ENCODE peak calls at places on chromosomes 5 and 9, in ten cellular contexts. One of them, this sample, is unnamed.

GRCh38 chr5:93421987-93422391 is 159.0 kb downstream of the NR2F1-AS1 start:
- DNase-seq in A673: no peak
- DNase-seq in heart right ventricle: no peak
- DNase-seq in IMR-90: no peak
- DNase-seq in GM12878: no peak
- DNase-seq in thoracic aorta: no peak
- DNase-seq in CD4-positive, alpha-beta memory T cell: no peak
- DNase-seq in left ventricle myocardium inferior: no peak
- DNase-seq in body of pancreas: no peak
- DNase-seq in pancreas: no peak
- DNase-seq in this sample: no peak

GRCh38 chr9:71384343-71384742 is 262.9 kb upstream of the TRPM3 start:
- DNase-seq in GM12878: no peak
- DNase-seq in thoracic aorta: no peak
- DNase-seq in body of pancreas: no peak
- DNase-seq in left ventricle myocardium inferior: no peak
- DNase-seq in pancreas: no peak
- DNase-seq in heart right ventricle: no peak
- DNase-seq in IMR-90: no peak
- DNase-seq in CD4-positive, alpha-beta memory T cell: no peak
- DNase-seq in A673: no peak
- DNase-seq in this sample: no peak

GRCh38 chr5:136424835-136425694 is 59.7 kb upstream of the TRPC7 start:
- DNase-seq in A673: peak; percentile 81
- DNase-seq in pancreas: peak; percentile 76
- DNase-seq in body of pancreas: peak; percentile 85
- DNase-seq in CD4-positive, alpha-beta memory T cell: peak; percentile 2
- DNase-seq in heart right ventricle: peak; percentile 66
- DNase-seq in IMR-90: peak; percentile 33
- DNase-seq in thoracic aorta: no peak
- DNase-seq in GM12878: no peak
- DNase-seq in left ventricle myocardium inferior: peak; percentile 61
- DNase-seq in this sample: peak; percentile 89

GRCh38 chr5:82276800-82277612 is 1.1 kb downstream of the RPS23 start:
- DNase-seq in heart right ventricle: no peak
- DNase-seq in thoracic aorta: no peak
- DNase-seq in CD4-positive, alpha-beta memory T cell: no peak
- DNase-seq in A673: no peak
- DNase-seq in IMR-90: no peak
- DNase-seq in left ventricle myocardium inferior: no peak
- DNase-seq in pancreas: no peak
- DNase-seq in GM12878: no peak
- DNase-seq in body of pancreas: no peak
- DNase-seq in this sample: no peak

GRCh38 chr9:734831-735511 is 106.5 kb upstream of the DMRT1 start:
- DNase-seq in A673: no peak
- DNase-seq in pancreas: no peak
- DNase-seq in left ventricle myocardium inferior: no peak
- DNase-seq in CD4-positive, alpha-beta memory T cell: no peak
- DNase-seq in heart right ventricle: no peak
- DNase-seq in GM12878: no peak
- DNase-seq in body of pancreas: no peak
- DNase-seq in IMR-90: peak; percentile 97
- DNase-seq in thoracic aorta: no peak
- DNase-seq in this sample: no peak

GRCh38 chr9:132235894-132236661 is 74.2 kb downstream of the NTNG2 start:
- DNase-seq in body of pancreas: peak; percentile 89
- DNase-seq in left ventricle myocardium inferior: peak; percentile 75
- DNase-seq in IMR-90: peak; percentile 56
- DNase-seq in pancreas: peak; percentile 86
- DNase-seq in thoracic aorta: no peak
- DNase-seq in CD4-positive, alpha-beta memory T cell: peak; percentile 72
- DNase-seq in heart right ventricle: peak; percentile 76
- DNase-seq in A673: peak; percentile 79
- DNase-seq in GM12878: no peak
- DNase-seq in this sample: peak; percentile 85

GRCh38 chr5:2757563-2758311 is 6.3 kb upstream of the IRX2 start:
- DNase-seq in body of pancreas: no peak
- DNase-seq in pancreas: no peak
- DNase-seq in CD4-positive, alpha-beta memory T cell: no peak
- DNase-seq in left ventricle myocardium inferior: no peak
- DNase-seq in thoracic aorta: no peak
- DNase-seq in IMR-90: peak; percentile 22
- DNase-seq in heart right ventricle: no peak
- DNase-seq in GM12878: no peak
- DNase-seq in A673: no peak
- DNase-seq in this sample: no peak

GRCh38 chr5:168198359-168198758 is 93.1 kb upstream of the WWC1 start:
- DNase-seq in body of pancreas: no peak
- DNase-seq in thoracic aorta: no peak
- DNase-seq in pancreas: no peak
- DNase-seq in IMR-90: no peak
- DNase-seq in left ventricle myocardium inferior: no peak
- DNase-seq in CD4-positive, alpha-beta memory T cell: no peak
- DNase-seq in GM12878: no peak
- DNase-seq in heart right ventricle: no peak
- DNase-seq in A673: no peak
- DNase-seq in this sample: no peak

GRCh38 chr5:112892776-112893175 is 29.3 kb downstream of the REEP5 start:
- DNase-seq in left ventricle myocardium inferior: no peak
- DNase-seq in body of pancreas: no peak
- DNase-seq in thoracic aorta: no peak
- DNase-seq in GM12878: no peak
- DNase-seq in pancreas: no peak
- DNase-seq in A673: no peak
- DNase-seq in CD4-positive, alpha-beta memory T cell: no peak
- DNase-seq in IMR-90: no peak
- DNase-seq in heart right ventricle: no peak
- DNase-seq in this sample: no peak

GRCh38 chr9:81902191-81902590 is 26.0 kb upstream of the SPATA31D4 start:
- DNase-seq in CD4-positive, alpha-beta memory T cell: no peak
- DNase-seq in IMR-90: peak; percentile 52
- DNase-seq in A673: no peak
- DNase-seq in left ventricle myocardium inferior: no peak
- DNase-seq in body of pancreas: no peak
- DNase-seq in GM12878: no peak
- DNase-seq in pancreas: no peak
- DNase-seq in thoracic aorta: no peak
- DNase-seq in heart right ventricle: no peak
- DNase-seq in this sample: no peak

GRCh38 chr5:176779537-176779936 is 30.8 kb upstream of the UNC5A start:
- DNase-seq in left ventricle myocardium inferior: no peak
- DNase-seq in pancreas: no peak
- DNase-seq in CD4-positive, alpha-beta memory T cell: no peak
- DNase-seq in GM12878: no peak
- DNase-seq in heart right ventricle: no peak
- DNase-seq in IMR-90: no peak
- DNase-seq in thoracic aorta: no peak
- DNase-seq in A673: no peak
- DNase-seq in body of pancreas: no peak
- DNase-seq in this sample: no peak

GRCh38 chr5:1445313-1445894 is at the start of gene SLC6A3:
- DNase-seq in GM12878: no peak
- DNase-seq in pancreas: no peak
- DNase-seq in thoracic aorta: no peak
- DNase-seq in left ventricle myocardium inferior: peak; percentile 29
- DNase-seq in A673: peak; percentile 14
- DNase-seq in body of pancreas: peak; percentile 33
- DNase-seq in CD4-positive, alpha-beta memory T cell: no peak
- DNase-seq in heart right ventricle: no peak
- DNase-seq in IMR-90: no peak
- DNase-seq in this sample: no peak
- H3K27me3 ChIP-seq in GM12878: peaks cover 8% of the 10 kb centered on the region
- H3K27me3 ChIP-seq in pancreas: peaks cover 3% of the 10 kb centered on the region
- H3K27me3 ChIP-seq in thoracic aorta: peaks cover 7% of the 10 kb centered on the region
- H3K27me3 ChIP-seq in left ventricle myocardium inferior: peaks cover 100% of the 10 kb centered on the region
- H3K27me3 ChIP-seq in A673: peaks cover 80% of the 10 kb centered on the region
- H3K27me3 ChIP-seq in body of pancreas: peaks cover 38% of the 10 kb centered on the region
- H3K27me3 ChIP-seq in CD4-positive, alpha-beta memory T cell: peaks cover 5% of the 10 kb centered on the region
- H3K27me3 ChIP-seq in heart right ventricle: peaks cover 77% of the 10 kb centered on the region
- H3K27me3 ChIP-seq in IMR-90: peaks cover 76% of the 10 kb centered on the region
- H3K27me3 ChIP-seq in this sample: no peaks in the 10 kb centered on the region

DNA sequence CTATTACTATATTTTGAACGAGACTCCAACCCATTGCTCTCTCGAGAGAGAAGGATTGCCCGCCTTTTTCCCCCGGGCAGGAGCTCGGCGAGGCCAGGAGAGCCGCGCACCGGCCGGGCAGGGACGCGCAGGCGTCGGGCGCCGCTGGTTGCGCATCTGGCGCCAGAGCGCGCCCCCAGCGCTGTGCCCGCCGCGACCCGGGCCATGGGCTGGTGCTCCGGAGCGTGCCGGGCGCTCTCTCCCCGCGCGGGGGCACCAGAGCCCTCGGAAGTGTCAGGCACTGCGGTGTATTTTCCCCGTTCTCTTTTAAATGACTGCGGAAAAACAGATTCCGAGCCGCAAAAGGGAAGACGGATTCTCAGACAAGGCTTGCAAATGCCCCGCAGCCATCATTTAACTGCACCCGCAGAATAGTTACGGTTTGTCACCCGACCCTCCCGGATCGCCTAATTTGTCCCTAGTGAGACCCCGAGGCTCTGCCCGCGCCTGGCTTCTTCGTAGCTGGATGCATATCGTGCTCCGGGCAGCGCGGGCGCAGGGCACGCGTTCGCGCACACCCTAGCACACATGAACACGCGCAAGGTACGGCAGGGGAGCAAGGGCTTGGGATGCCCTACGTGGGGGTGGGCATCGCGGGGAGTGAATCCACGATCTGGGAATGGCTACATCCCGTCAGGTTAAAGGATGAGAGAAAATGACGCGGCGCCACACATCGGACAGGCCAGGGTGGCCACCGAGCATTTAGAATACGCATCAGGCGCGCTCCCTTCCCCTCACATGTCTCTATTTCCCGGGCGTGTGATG is 1.1 kb upstream of the NTRK2 start:
- DNase-seq in left ventricle myocardium inferior: peak; percentile 65
- DNase-seq in GM12878: no peak
- DNase-seq in A673: peak; percentile 77
- DNase-seq in CD4-positive, alpha-beta memory T cell: no peak
- DNase-seq in body of pancreas: peak; percentile 79
- DNase-seq in thoracic aorta: no peak
- DNase-seq in pancreas: peak; percentile 76
- DNase-seq in heart right ventricle: peak; percentile 69
- DNase-seq in IMR-90: peak; percentile 19
- DNase-seq in this sample: peak; percentile 61
- H3K27me3 ChIP-seq in left ventricle myocardium inferior: peaks cover 69% of the 10 kb centered on the region
- H3K27me3 ChIP-seq in GM12878: peaks cover 5% of the 10 kb centered on the region
- H3K27me3 ChIP-seq in A673: peaks cover 76% of the 10 kb centered on the region
- H3K27me3 ChIP-seq in CD4-positive, alpha-beta memory T cell: peaks cover 4% of the 10 kb centered on the region
- H3K27me3 ChIP-seq in body of pancreas: no peaks in the 10 kb centered on the region
- H3K27me3 ChIP-seq in thoracic aorta: no peaks in the 10 kb centered on the region
- H3K27me3 ChIP-seq in pancreas: no peaks in the 10 kb centered on the region
- H3K27me3 ChIP-seq in heart right ventricle: peaks cover 29% of the 10 kb centered on the region
- H3K27me3 ChIP-seq in IMR-90: peaks cover 15% of the 10 kb centered on the region
- H3K27me3 ChIP-seq in this sample: no peaks in the 10 kb centered on the region

GRCh38 chr9:97969014-97969413 is 14.1 kb upstream of the ANP32B start:
- DNase-seq in GM12878: no peak
- DNase-seq in A673: no peak
- DNase-seq in CD4-positive, alpha-beta memory T cell: no peak
- DNase-seq in thoracic aorta: no peak
- DNase-seq in IMR-90: no peak
- DNase-seq in heart right ventricle: no peak
- DNase-seq in left ventricle myocardium inferior: no peak
- DNase-seq in pancreas: no peak
- DNase-seq in body of pancreas: no peak
- DNase-seq in this sample: no peak
- H3K27me3 ChIP-seq in GM12878: no peaks in the 10 kb centered on the region
- H3K27me3 ChIP-seq in A673: peaks cover 25% of the 10 kb centered on the region
- H3K27me3 ChIP-seq in CD4-positive, alpha-beta memory T cell: no peaks in the 10 kb centered on the region
- H3K27me3 ChIP-seq in thoracic aorta: no peaks in the 10 kb centered on the region
- H3K27me3 ChIP-seq in IMR-90: peaks cover 32% of the 10 kb centered on the region
- H3K27me3 ChIP-seq in heart right ventricle: peaks cover 11% of the 10 kb centered on the region
- H3K27me3 ChIP-seq in left ventricle myocardium inferior: peaks cover 16% of the 10 kb centered on the region
- H3K27me3 ChIP-seq in pancreas: no peaks in the 10 kb centered on the region
- H3K27me3 ChIP-seq in body of pancreas: no peaks in the 10 kb centered on the region
- H3K27me3 ChIP-seq in this sample: no peaks in the 10 kb centered on the region

GRCh38 chr9:133786936-133787748 is 49.0 kb upstream of the SARDH start:
- DNase-seq in CD4-positive, alpha-beta memory T cell: no peak
- DNase-seq in GM12878: no peak
- DNase-seq in thoracic aorta: no peak
- DNase-seq in left ventricle myocardium inferior: no peak
- DNase-seq in A673: no peak
- DNase-seq in pancreas: no peak
- DNase-seq in heart right ventricle: no peak
- DNase-seq in body of pancreas: no peak
- DNase-seq in IMR-90: no peak
- DNase-seq in this sample: no peak

GRCh38 chr9:133783331-133783731 is 45.2 kb upstream of the SARDH start:
- DNase-seq in pancreas: no peak
- DNase-seq in left ventricle myocardium inferior: no peak
- DNase-seq in A673: no peak
- DNase-seq in IMR-90: no peak
- DNase-seq in GM12878: no peak
- DNase-seq in CD4-positive, alpha-beta memory T cell: no peak
- DNase-seq in body of pancreas: no peak
- DNase-seq in heart right ventricle: no peak
- DNase-seq in thoracic aorta: no peak
- DNase-seq in this sample: no peak

GRCh38 chr9:133785753-133786370 is 47.7 kb upstream of the SARDH start:
- DNase-seq in GM12878: no peak
- DNase-seq in A673: no peak
- DNase-seq in IMR-90: no peak
- DNase-seq in pancreas: no peak
- DNase-seq in heart right ventricle: no peak
- DNase-seq in left ventricle myocardium inferior: no peak
- DNase-seq in body of pancreas: no peak
- DNase-seq in thoracic aorta: no peak
- DNase-seq in CD4-positive, alpha-beta memory T cell: no peak
- DNase-seq in this sample: no peak

GRCh38 chr9:133786371-133786753 is 48.2 kb upstream of the SARDH start:
- DNase-seq in GM12878: peak; percentile 43
- DNase-seq in CD4-positive, alpha-beta memory T cell: no peak
- DNase-seq in heart right ventricle: no peak
- DNase-seq in A673: no peak
- DNase-seq in pancreas: no peak
- DNase-seq in body of pancreas: no peak
- DNase-seq in thoracic aorta: no peak
- DNase-seq in left ventricle myocardium inferior: no peak
- DNase-seq in IMR-90: no peak
- DNase-seq in this sample: no peak

DNA sequence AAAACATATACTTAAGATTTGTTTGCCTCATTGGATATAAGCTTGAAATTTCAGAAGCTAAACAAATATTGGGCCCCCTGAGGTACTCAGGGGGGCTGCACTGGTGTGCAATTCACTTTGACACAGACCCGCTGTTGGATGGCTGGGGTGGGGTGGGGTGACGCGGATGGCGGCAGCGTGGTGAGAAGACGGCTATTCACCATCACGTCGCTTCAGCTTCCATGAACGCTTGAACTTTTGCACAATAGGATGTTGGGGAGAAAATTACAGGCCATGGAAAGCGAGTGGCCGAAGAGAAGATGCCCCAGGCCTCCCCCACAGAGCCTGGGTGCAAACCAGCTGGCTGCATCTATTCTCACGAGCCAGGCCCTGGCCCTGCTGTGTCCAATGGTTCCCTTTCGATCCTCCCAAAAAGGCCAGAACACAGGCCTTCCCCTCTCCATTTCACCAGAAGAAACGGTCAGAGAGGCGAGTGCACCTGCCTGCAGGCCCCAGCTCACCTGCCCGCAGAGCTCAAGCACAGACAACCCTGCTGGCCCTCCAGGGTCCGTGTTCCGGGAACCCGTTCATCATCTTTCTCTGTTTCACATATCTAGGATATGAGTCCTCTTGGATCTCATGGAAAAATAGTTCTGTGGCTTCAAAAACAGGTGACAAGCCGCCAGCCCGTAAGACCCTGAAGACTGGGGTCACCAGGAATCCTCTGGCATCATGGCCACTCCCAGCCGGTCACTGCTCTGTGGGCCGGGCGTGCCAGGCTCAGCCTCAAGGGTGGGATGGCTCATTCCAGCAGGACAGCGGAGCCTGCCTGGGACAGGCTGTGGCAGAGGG is 46.8 kb upstream of the SARDH start:
- DNase-seq in IMR-90: no peak
- DNase-seq in body of pancreas: no peak
- DNase-seq in pancreas: no peak
- DNase-seq in left ventricle myocardium inferior: no peak
- DNase-seq in GM12878: no peak
- DNase-seq in CD4-positive, alpha-beta memory T cell: no peak
- DNase-seq in A673: no peak
- DNase-seq in thoracic aorta: no peak
- DNase-seq in heart right ventricle: no peak
- DNase-seq in this sample: no peak
- H3K27me3 ChIP-seq in IMR-90: no peaks in the 10 kb centered on the region
- H3K27me3 ChIP-seq in body of pancreas: no peaks in the 10 kb centered on the region
- H3K27me3 ChIP-seq in pancreas: no peaks in the 10 kb centered on the region
- H3K27me3 ChIP-seq in left ventricle myocardium inferior: no peaks in the 10 kb centered on the region
- H3K27me3 ChIP-seq in GM12878: no peaks in the 10 kb centered on the region
- H3K27me3 ChIP-seq in CD4-positive, alpha-beta memory T cell: no peaks in the 10 kb centered on the region
- H3K27me3 ChIP-seq in A673: no peaks in the 10 kb centered on the region
- H3K27me3 ChIP-seq in thoracic aorta: no peaks in the 10 kb centered on the region
- H3K27me3 ChIP-seq in heart right ventricle: no peaks in the 10 kb centered on the region
- H3K27me3 ChIP-seq in this sample: no peaks in the 10 kb centered on the region